ENCODE peak calls at places on chromosomes 1 and 21, in nine cellular contexts. R is hepatic stellate cell; F is A673; S is Kasumi-1; J is HTR-8/SVneo; Z is hepatocyte; T is stimulated activated CD8-positive, alpha-beta memory T cell treated with anti-CD3 and anti-CD28 coated beads, Interleukin-2, amount 100 ng/mL, for 1 hour; L is amygdala; I is A549. N is an unnamed sample.

GRCh38 chr1:147167361-147167760 is 4.9 kb downstream of the PRKAB2 start:
- DNase-seq in R (peak), F (peak), S (no peak), J (peak), Z (peak), T (no peak), L (no peak), I (peak), N (peak)

GRCh38 chr1:176896216-176896615 is 268.3 kb downstream of the ASTN1 start:
- DNase-seq in R (no peak), F (no peak), S (no peak), J (no peak), Z (no peak), T (no peak), L (no peak), I (no peak), N (no peak)

GRCh38 chr1:43056460-43056859 is 97.8 kb upstream of the SLC2A1 start:
- DNase-seq in R (no peak), F (no peak), S (no peak), J (no peak), Z (no peak), T (no peak), L (no peak), I (no peak), N (no peak)

GRCh38 chr1:174671826-174672225 is 224.1 kb downstream of the GPR52 start:
- DNase-seq in R (no peak), F (no peak), S (no peak), J (no peak), Z (no peak), T (no peak), L (no peak), I (no peak), N (no peak)

GRCh38 chr1:228400237-228400651 is 6.4 kb downstream of the TRIM11 start:
- DNase-seq in R (no peak), F (no peak), S (no peak), J (no peak), Z (no peak), T (no peak), L (no peak), I (no peak), N (no peak)

GRCh38 chr1:72557446-72558049 is 275.2 kb upstream of the NEGR1 start:
- DNase-seq in R (no peak), F (peak), S (peak), J (no peak), Z (peak), T (no peak), L (peak), I (no peak), N (no peak)

GRCh38 chr1:52667290-52667689 is 30.9 kb downstream of the COA7 start:
- DNase-seq in R (no peak), F (no peak), S (no peak), J (no peak), Z (no peak), T (no peak), L (no peak), I (no peak), N (no peak)

GRCh38 chr1:19356266-19356665 is 44.1 kb downstream of the SLC66A1 start:
- DNase-seq in R (no peak), F (no peak), S (no peak), J (no peak), Z (no peak), T (no peak), L (no peak), I (no peak), N (no peak)

GRCh38 chr1:21175324-21175669 is 1.4 kb downstream of the EIF4G3 start:
- DNase-seq in R (no peak), F (no peak), S (peak), J (no peak), Z (peak), T (no peak), L (no peak), I (no peak), N (no peak)

GRCh38 chr1:245858683-245859509 is 648.2 kb downstream of the SMYD3 start:
- DNase-seq in R (no peak), F (peak), S (peak), J (no peak), Z (no peak), T (no peak), L (no peak), I (no peak), N (no peak)

GRCh38 chr1:110604586-110605148 is 1.5 kb downstream of the KCNA2 start:
- DNase-seq in R (no peak), F (no peak), S (no peak), J (no peak), Z (no peak), T (no peak), L (no peak), I (no peak), N (no peak)

GRCh38 chr1:10489291-10490055 is 14.7 kb downstream of the PEX14 start:
- DNase-seq in R (no peak), F (no peak), S (no peak), J (no peak), Z (no peak), T (no peak), L (no peak), I (no peak), N (no peak)

GRCh38 chr1:92567211-92567868 is 80.6 kb upstream of the GFI1 start:
- DNase-seq in R (no peak), F (no peak), S (no peak), J (no peak), Z (no peak), T (no peak), L (no peak), I (no peak), N (no peak)

GRCh38 chr1:200351826-200352549 is 57.8 kb downstream of the ZNF281 start:
- DNase-seq in R (peak), F (no peak), S (peak), J (peak), Z (peak), T (no peak), L (no peak), I (no peak), N (peak)

GRCh38 chr1:33687000-33687399 is 176.9 kb upstream of the HMGB4 start:
- DNase-seq in R (no peak), F (no peak), S (no peak), J (no peak), Z (no peak), T (no peak), L (no peak), I (no peak), N (no peak)

GRCh38 chr1:15650433-15650832 is 33.2 kb downstream of the DDI2 start:
- DNase-seq in R (no peak), F (no peak), S (no peak), J (no peak), Z (no peak), T (no peak), L (no peak), I (no peak), N (no peak)

GRCh38 chr1:208835082-208835467 is 590.9 kb upstream of the PLXNA2 start:
- DNase-seq in R (no peak), F (no peak), S (no peak), J (no peak), Z (no peak), T (no peak), L (no peak), I (no peak), N (no peak)

GRCh38 chr21:41960386-41960785 is 6.6 kb upstream of the C2CD2 start:
- DNase-seq in R (no peak), F (no peak), S (no peak), J (no peak), Z (no peak), T (no peak), L (no peak), I (no peak), N (no peak)

GRCh38 chr1:12083766-12084165 is 20.7 kb downstream of the TNFRSF8 start:
- DNase-seq in R (no peak), F (no peak), S (no peak), J (no peak), Z (no peak), T (no peak), L (no peak), I (no peak), N (no peak)

GRCh38 chr1:99170516-99170915 is 93.8 kb upstream of the PLPPR4 start:
- DNase-seq in R (peak), F (no peak), S (no peak), J (peak), Z (no peak), T (no peak), L (no peak), I (peak), N (peak)

GRCh38 chr1:41621256-41621655 is 136.8 kb upstream of the EDN2 start:
- DNase-seq in R (no peak), F (no peak), S (no peak), J (no peak), Z (no peak), T (no peak), L (no peak), I (no peak), N (no peak)

GRCh38 chr1:7447736-7448135 is 323.4 kb upstream of the VAMP3 start:
- DNase-seq in R (no peak), F (no peak), S (no peak), J (no peak), Z (no peak), T (no peak), L (no peak), I (no peak), N (no peak)

GRCh38 chr1:224211262-224211962 is 28.4 kb downstream of the DEGS1 start:
- DNase-seq in R (no peak), F (peak), S (no peak), J (no peak), Z (peak), T (no peak), L (no peak), I (no peak), N (no peak)

GRCh38 chr1:198713081-198713480 is 74.2 kb downstream of the PTPRC start:
- DNase-seq in R (no peak), F (no peak), S (no peak), J (no peak), Z (no peak), T (no peak), L (no peak), I (no peak), N (peak)

GRCh38 chr1:58162952-58163550 is 383.5 kb downstream of the OMA1 start:
- DNase-seq in R (peak), F (peak), S (peak), J (peak), Z (peak), T (no peak), L (peak), I (peak), N (peak)

GRCh38 chr1:1199961-1200875 is 6.2 kb downstream of the TNFRSF18 start:
- DNase-seq in R (no peak), F (no peak), S (no peak), J (no peak), Z (no peak), T (no peak), L (no peak), I (no peak), N (no peak)

GRCh38 chr21:22345624-22346023 is 1347.4 kb downstream of the NCAM2 start:
- DNase-seq in R (no peak), F (no peak), S (no peak), J (no peak), Z (no peak), T (no peak), L (no peak), I (no peak), N (no peak)

GRCh38 chr1:206472454-206472853 is 2.2 kb downstream of the IKBKE start:
- DNase-seq in R (peak), F (peak), S (peak), J (peak), Z (peak), T (no peak), L (no peak), I (no peak), N (no peak)

GRCh38 chr21:15400905-15401304 is 328.9 kb upstream of the USP25 start:
- DNase-seq in R (no peak), F (no peak), S (no peak), J (no peak), Z (no peak), T (no peak), L (no peak), I (no peak), N (no peak)

GRCh38 chr1:66445492-66446181 is 88.3 kb upstream of the SGIP1 start:
- DNase-seq in R (no peak), F (no peak), S (peak), J (no peak), Z (no peak), T (no peak), L (peak), I (no peak), N (peak)

GRCh38 chr1:246001142-246001812 is 505.8 kb downstream of the SMYD3 start:
- DNase-seq in R (peak), F (no peak), S (no peak), J (no peak), Z (no peak), T (no peak), L (no peak), I (no peak), N (no peak)

GRCh38 chr1:59481915-59482505 is 185.1 kb downstream of the FGGY start:
- DNase-seq in R (no peak), F (peak), S (no peak), J (no peak), Z (no peak), T (no peak), L (no peak), I (no peak), N (no peak)

GRCh38 chr1:99956755-99957154 is 13.0 kb upstream of the SLC35A3 start:
- DNase-seq in R (peak), F (no peak), S (no peak), J (no peak), Z (no peak), T (no peak), L (no peak), I (no peak), N (peak)

GRCh38 chr1:227899820-227900449 is 47.8 kb downstream of the WNT9A start:
- DNase-seq in R (no peak), F (no peak), S (no peak), J (no peak), Z (no peak), T (no peak), L (no peak), I (no peak), N (peak)

GRCh38 chr1:153771841-153772593 is 3.2 kb upstream of the SLC27A3 start:
- DNase-seq in R (no peak), F (peak), S (no peak), J (peak), Z (no peak), T (no peak), L (no peak), I (peak), N (no peak)

GRCh38 chr1:161313554-161314200 is 504 bp upstream of the SDHC start:
- DNase-seq in R (no peak), F (no peak), S (no peak), J (no peak), Z (no peak), T (no peak), L (peak), I (no peak), N (peak)

GRCh38 chr1:5509664-5510452 is 482.4 kb downstream of the NPHP4 start:
- DNase-seq in R (peak), F (peak), S (peak), J (peak), Z (peak), T (peak), L (peak), I (peak), N (peak)